ENCODE peak calls at places on chromosomes 3 and 15, in five cellular contexts. J, R, M, K and E are unnamed samples.

GRCh38 chr3:52777127-52777958 is at the start of gene ITIH1:
- DNase-seq in M (no peak), R (no peak), K (no peak), J (no peak), E (no peak)

GRCh38 chr3:129058441-129059194 is 2.0 kb upstream of the GP9 start:
- DNase-seq in J (no peak), M (no peak), R (no peak), K (peak; percentile 22), E (no peak)

GRCh38 chr3:172153335-172153861 is 114.0 kb downstream of the FNDC3B start:
- DNase-seq in J (no peak), R (peak; percentile 43), M (no peak), K (no peak), E (no peak)

GRCh38 chr3:189799366-189799765 is 168.2 kb downstream of the TP63 start:
- DNase-seq in K (no peak), R (no peak), M (no peak), J (no peak), E (no peak)

GRCh38 chr15:60957111-60957510 is 272.0 kb downstream of the RORA start:
- DNase-seq in R (no peak), K (peak; percentile 39), J (no peak), M (no peak), E (no peak)

GRCh38 chr15:56496635-56497034 is 31.7 kb upstream of the MNS1 start:
- DNase-seq in M (peak; percentile 69), R (no peak), J (no peak), K (peak; percentile 72), E (peak; percentile 64)

GRCh38 chr3:127059032-127059560 is 76.2 kb downstream of the PLXNA1 start:
- DNase-seq in K (no peak), J (no peak), M (no peak), R (no peak), E (no peak)

GRCh38 chr15:70259030-70259424 is 161.3 kb upstream of the TLE3 start:
- DNase-seq in K (no peak), J (no peak), M (no peak), R (no peak), E (no peak)

GRCh38 chr3:127444761-127445160 is 145.8 kb downstream of the TPRA1 start:
- DNase-seq in R (no peak), M (no peak), K (no peak), J (no peak), E (no peak)

GRCh38 chr3:178436773-178437172 is 99.5 kb upstream of the KCNMB2 start:
- DNase-seq in R (no peak), K (peak; percentile 82), M (peak; percentile 50), J (no peak), E (peak; percentile 60)

GRCh38 chr3:81198766-81199165 is 562.7 kb downstream of the GBE1 start:
- DNase-seq in M (no peak), R (no peak), J (no peak), K (no peak), E (no peak)

GRCh38 chr3:99918720-99919119 is 101.1 kb downstream of the CMSS1 start:
- DNase-seq in K (no peak), M (no peak), J (no peak), R (no peak), E (no peak)

GRCh38 chr15:95457520-95457919 is 873.0 kb upstream of the NR2F2 start:
- DNase-seq in M (no peak), K (no peak), R (no peak), J (no peak), E (no peak)

GRCh38 chr15:52408823-52409222 is 113.2 kb upstream of the MYO5C start:
- DNase-seq in K (no peak), J (no peak), M (no peak), R (no peak), E (no peak)

GRCh38 chr3:47485812-47486211 is 10.1 kb upstream of the SCAP start:
- DNase-seq in J (no peak), R (no peak), M (no peak), K (no peak), E (no peak)

GRCh38 chr3:180383332-180384020 is 218.5 kb upstream of the TTC14 start:
- DNase-seq in K (no peak), R (no peak), M (no peak), J (no peak), E (no peak)

GRCh38 chr3:120153294-120153693 is 59.0 kb upstream of the GSK3B start:
- DNase-seq in J (no peak), R (no peak), K (no peak), M (no peak), E (no peak)

GRCh38 chr3:105828703-105829102 is 40.1 kb downstream of the CBLB start:
- DNase-seq in J (no peak), R (no peak), M (peak; percentile 11), K (no peak), E (no peak)